ENCODE peak calls at places on chromosomes 2 and 18, in seven cellular contexts. One of them, this sample, is unnamed.

GRCh38 chr2:236687296-236687955 is 117.8 kb downstream of the ACKR3 start:
- DNase-seq in fibroblast of lung: no peak
- DNase-seq in ascending aorta: peak; percentile 75
- DNase-seq in breast epithelium: peak; percentile 47
- DNase-seq in mesenchymal stem cell: no peak
- DNase-seq in AG04450: no peak
- DNase-seq in lower lobe of right lung: no peak
- DNase-seq in this sample: peak; percentile 86

GRCh38 chr2:61770746-61771145 is 83.1 kb downstream of the FAM161A start:
- DNase-seq in fibroblast of lung: peak; percentile 50
- DNase-seq in ascending aorta: no peak
- DNase-seq in breast epithelium: no peak
- DNase-seq in mesenchymal stem cell: no peak
- DNase-seq in AG04450: no peak
- DNase-seq in lower lobe of right lung: no peak
- DNase-seq in this sample: peak; percentile 55

GRCh38 chr2:120494446-120494845 is 148.5 kb downstream of the INHBB start:
- DNase-seq in fibroblast of lung: no peak
- DNase-seq in ascending aorta: no peak
- DNase-seq in breast epithelium: no peak
- DNase-seq in mesenchymal stem cell: no peak
- DNase-seq in AG04450: no peak
- DNase-seq in lower lobe of right lung: no peak
- DNase-seq in this sample: peak; percentile 45

GRCh38 chr2:8694737-8695136 is 12.9 kb downstream of the ID2 start:
- DNase-seq in fibroblast of lung: peak; percentile 45
- DNase-seq in ascending aorta: no peak
- DNase-seq in breast epithelium: no peak
- DNase-seq in mesenchymal stem cell: peak; percentile 19
- DNase-seq in AG04450: no peak
- DNase-seq in lower lobe of right lung: no peak
- DNase-seq in this sample: no peak

GRCh38 chr2:229851870-229852269 is 69.9 kb downstream of the TRIP12 start:
- DNase-seq in fibroblast of lung: no peak
- DNase-seq in ascending aorta: no peak
- DNase-seq in breast epithelium: no peak
- DNase-seq in mesenchymal stem cell: no peak
- DNase-seq in AG04450: no peak
- DNase-seq in lower lobe of right lung: no peak
- DNase-seq in this sample: no peak

GRCh38 chr18:49682301-49683190 is 120.7 kb downstream of the LIPG start:
- DNase-seq in fibroblast of lung: peak; percentile 55
- DNase-seq in ascending aorta: no peak
- DNase-seq in breast epithelium: no peak
- DNase-seq in mesenchymal stem cell: peak; percentile 48
- DNase-seq in AG04450: no peak
- DNase-seq in lower lobe of right lung: no peak
- DNase-seq in this sample: no peak

GRCh38 chr18:25726278-25726677 is 364.1 kb downstream of the SS18 start:
- DNase-seq in fibroblast of lung: peak; percentile 73
- DNase-seq in ascending aorta: no peak
- DNase-seq in breast epithelium: no peak
- DNase-seq in mesenchymal stem cell: peak; percentile 78
- DNase-seq in AG04450: peak; percentile 8
- DNase-seq in lower lobe of right lung: no peak
- DNase-seq in this sample: no peak

GRCh38 chr2:104853926-104854506 is at the start of gene POU3F3:
- DNase-seq in fibroblast of lung: peak; percentile 97
- DNase-seq in ascending aorta: peak; percentile 92
- DNase-seq in breast epithelium: peak; percentile 60
- DNase-seq in mesenchymal stem cell: no peak
- DNase-seq in AG04450: no peak
- DNase-seq in lower lobe of right lung: no peak
- DNase-seq in this sample: peak; percentile 71

GRCh38 chr2:183455056-183455455 is 330.8 kb downstream of the NUP35 start:
- DNase-seq in fibroblast of lung: no peak
- DNase-seq in ascending aorta: no peak
- DNase-seq in breast epithelium: no peak
- DNase-seq in mesenchymal stem cell: no peak
- DNase-seq in AG04450: no peak
- DNase-seq in lower lobe of right lung: no peak
- DNase-seq in this sample: no peak

GRCh38 chr18:62690416-62690815 is 24.9 kb upstream of the PHLPP1 start:
- DNase-seq in fibroblast of lung: no peak
- DNase-seq in ascending aorta: no peak
- DNase-seq in breast epithelium: no peak
- DNase-seq in mesenchymal stem cell: no peak
- DNase-seq in AG04450: no peak
- DNase-seq in lower lobe of right lung: no peak
- DNase-seq in this sample: no peak

GRCh38 chr18:58803978-58804377 is 60.7 kb upstream of the ZNF532 start:
- DNase-seq in fibroblast of lung: no peak
- DNase-seq in ascending aorta: no peak
- DNase-seq in breast epithelium: no peak
- DNase-seq in mesenchymal stem cell: no peak
- DNase-seq in AG04450: no peak
- DNase-seq in lower lobe of right lung: no peak
- DNase-seq in this sample: no peak

GRCh38 chr2:226561962-226562361 is 237.7 kb downstream of the IRS1 start:
- DNase-seq in fibroblast of lung: peak; percentile 58
- DNase-seq in ascending aorta: no peak
- DNase-seq in breast epithelium: no peak
- DNase-seq in mesenchymal stem cell: no peak
- DNase-seq in AG04450: no peak
- DNase-seq in lower lobe of right lung: no peak
- DNase-seq in this sample: no peak

GRCh38 chr2:13662055-13662454 is 945.3 kb downstream of the TRIB2 start:
- DNase-seq in fibroblast of lung: peak; percentile 45
- DNase-seq in ascending aorta: no peak
- DNase-seq in breast epithelium: no peak
- DNase-seq in mesenchymal stem cell: no peak
- DNase-seq in AG04450: no peak
- DNase-seq in lower lobe of right lung: no peak
- DNase-seq in this sample: no peak

GRCh38 chr2:120424274-120424796 is 78.4 kb downstream of the INHBB start:
- DNase-seq in fibroblast of lung: no peak
- DNase-seq in ascending aorta: peak; percentile 48
- DNase-seq in breast epithelium: peak; percentile 6
- DNase-seq in mesenchymal stem cell: no peak
- DNase-seq in AG04450: no peak
- DNase-seq in lower lobe of right lung: no peak
- DNase-seq in this sample: no peak

GRCh38 chr2:55843096-55843991 is 80.2 kb downstream of the EFEMP1 start:
- DNase-seq in fibroblast of lung: peak; percentile 96
- DNase-seq in ascending aorta: no peak
- DNase-seq in breast epithelium: no peak
- DNase-seq in mesenchymal stem cell: peak; percentile 99
- DNase-seq in AG04450: peak; percentile 91
- DNase-seq in lower lobe of right lung: no peak
- DNase-seq in this sample: peak; percentile 56

GRCh38 chr2:50346586-50347351 is 685.2 kb downstream of the NRXN1 start:
- DNase-seq in fibroblast of lung: no peak
- DNase-seq in ascending aorta: no peak
- DNase-seq in breast epithelium: no peak
- DNase-seq in mesenchymal stem cell: no peak
- DNase-seq in AG04450: no peak
- DNase-seq in lower lobe of right lung: no peak
- DNase-seq in this sample: no peak
- H3K27me3 ChIP-seq in fibroblast of lung: no peaks in the 10 kb centered on the region
- H3K27me3 ChIP-seq in ascending aorta: no peaks in the 10 kb centered on the region
- H3K27me3 ChIP-seq in breast epithelium: peaks cover 40% of the 10 kb centered on the region
- H3K27me3 ChIP-seq in mesenchymal stem cell: peaks cover 34% of the 10 kb centered on the region
- H3K27me3 ChIP-seq in AG04450: peaks cover 12% of the 10 kb centered on the region
- H3K27me3 ChIP-seq in lower lobe of right lung: peaks cover 30% of the 10 kb centered on the region
- H3K27me3 ChIP-seq in this sample: peaks cover 26% of the 10 kb centered on the region

GRCh38 chr2:181554511-181554910 is 97.3 kb downstream of the ITGA4 start:
- DNase-seq in fibroblast of lung: no peak
- DNase-seq in ascending aorta: no peak
- DNase-seq in breast epithelium: no peak
- DNase-seq in mesenchymal stem cell: no peak
- DNase-seq in AG04450: no peak
- DNase-seq in lower lobe of right lung: no peak
- DNase-seq in this sample: no peak
- H3K4me3 ChIP-seq in fibroblast of lung: no peak overlapping the region
- H3K4me3 ChIP-seq in ascending aorta: no peak overlapping the region
- H3K4me3 ChIP-seq in breast epithelium: no peak overlapping the region
- H3K4me3 ChIP-seq in mesenchymal stem cell: no peak overlapping the region
- H3K4me3 ChIP-seq in AG04450: no peak overlapping the region
- H3K4me3 ChIP-seq in lower lobe of right lung: no peak overlapping the region
- H3K4me3 ChIP-seq in this sample: no peak overlapping the region

GRCh38 chr2:88254437-88255081 is 84.4 kb downstream of the THNSL2 start:
- DNase-seq in fibroblast of lung: no peak
- DNase-seq in ascending aorta: no peak
- DNase-seq in breast epithelium: no peak
- DNase-seq in mesenchymal stem cell: no peak
- DNase-seq in AG04450: no peak
- DNase-seq in lower lobe of right lung: no peak
- DNase-seq in this sample: peak; percentile 5
- H3K27me3 ChIP-seq in fibroblast of lung: no peaks in the 10 kb centered on the region
- H3K27me3 ChIP-seq in ascending aorta: no peaks in the 10 kb centered on the region
- H3K27me3 ChIP-seq in breast epithelium: no peaks in the 10 kb centered on the region
- H3K27me3 ChIP-seq in mesenchymal stem cell: no peaks in the 10 kb centered on the region
- H3K27me3 ChIP-seq in AG04450: no peaks in the 10 kb centered on the region
- H3K27me3 ChIP-seq in lower lobe of right lung: no peaks in the 10 kb centered on the region
- H3K27me3 ChIP-seq in this sample: peaks cover 3% of the 10 kb centered on the region

GRCh38 chr2:112220831-112221230 is 34.0 kb downstream of the ZC3H8 start:
- DNase-seq in fibroblast of lung: no peak
- DNase-seq in ascending aorta: no peak
- DNase-seq in breast epithelium: no peak
- DNase-seq in mesenchymal stem cell: no peak
- DNase-seq in AG04450: no peak
- DNase-seq in lower lobe of right lung: no peak
- DNase-seq in this sample: no peak

GRCh38 chr2:112220186-112220585 is 34.7 kb downstream of the ZC3H8 start:
- DNase-seq in fibroblast of lung: no peak
- DNase-seq in ascending aorta: no peak
- DNase-seq in breast epithelium: no peak
- DNase-seq in mesenchymal stem cell: no peak
- DNase-seq in AG04450: no peak
- DNase-seq in lower lobe of right lung: no peak
- DNase-seq in this sample: no peak

GRCh38 chr2:112216158-112216557 is 38.7 kb downstream of the ZC3H8 start:
- DNase-seq in fibroblast of lung: peak; percentile 9
- DNase-seq in ascending aorta: no peak
- DNase-seq in breast epithelium: no peak
- DNase-seq in mesenchymal stem cell: peak; percentile 22
- DNase-seq in AG04450: no peak
- DNase-seq in lower lobe of right lung: no peak
- DNase-seq in this sample: no peak

DNA sequence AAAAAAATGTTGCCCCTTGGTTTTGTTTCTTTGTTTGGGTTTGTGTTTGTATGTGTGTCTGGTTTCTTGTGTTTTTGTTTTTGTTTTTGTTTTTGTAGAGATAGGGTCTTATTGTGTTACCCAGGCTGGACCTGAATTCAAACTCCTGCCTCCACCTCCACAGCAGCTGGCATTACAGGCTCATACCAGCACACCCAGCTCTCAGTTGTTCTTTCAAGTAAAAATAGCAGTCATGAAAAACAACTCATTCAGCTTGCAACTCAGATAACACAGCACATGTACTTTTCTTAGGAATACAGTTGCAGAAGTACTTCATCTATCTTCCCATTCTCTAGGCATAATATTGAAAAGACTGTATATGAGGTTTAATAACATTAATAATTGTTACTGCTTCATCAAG is 37.0 kb downstream of the ZC3H8 start:
- DNase-seq in fibroblast of lung: no peak
- DNase-seq in ascending aorta: no peak
- DNase-seq in breast epithelium: no peak
- DNase-seq in mesenchymal stem cell: no peak
- DNase-seq in AG04450: no peak
- DNase-seq in lower lobe of right lung: no peak
- DNase-seq in this sample: no peak
- H3K4me3 ChIP-seq in fibroblast of lung: no peak overlapping the region
- H3K4me3 ChIP-seq in ascending aorta: no peak overlapping the region
- H3K4me3 ChIP-seq in breast epithelium: no peak overlapping the region
- H3K4me3 ChIP-seq in mesenchymal stem cell: no peak overlapping the region
- H3K4me3 ChIP-seq in AG04450: no peak overlapping the region
- H3K4me3 ChIP-seq in lower lobe of right lung: no peak overlapping the region
- H3K4me3 ChIP-seq in this sample: no peak overlapping the region

DNA sequence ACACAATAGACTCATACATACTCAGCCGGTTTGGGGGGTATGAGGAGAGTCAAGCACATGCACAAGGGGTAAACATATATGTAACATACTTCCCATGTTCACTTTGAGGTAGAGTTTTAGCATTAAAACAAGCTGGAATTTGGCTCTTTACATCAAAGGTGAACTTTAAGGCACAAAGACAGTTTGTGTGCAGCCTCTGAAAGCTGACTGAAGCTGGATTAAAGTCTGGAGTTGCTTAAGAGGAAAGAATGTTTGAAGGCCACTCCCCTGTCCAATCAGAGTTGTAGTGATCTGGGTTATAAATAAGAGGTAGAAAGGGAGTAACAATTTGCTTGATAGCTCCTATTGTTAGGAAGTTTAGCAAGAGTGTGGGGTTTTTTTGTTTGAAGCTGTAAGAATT is 282.1 kb downstream of the DPP10 start:
- DNase-seq in fibroblast of lung: no peak
- DNase-seq in ascending aorta: no peak
- DNase-seq in breast epithelium: no peak
- DNase-seq in mesenchymal stem cell: no peak
- DNase-seq in AG04450: no peak
- DNase-seq in lower lobe of right lung: no peak
- DNase-seq in this sample: no peak
- H3K27me3 ChIP-seq in fibroblast of lung: no peaks in the 10 kb centered on the region
- H3K27me3 ChIP-seq in ascending aorta: no peaks in the 10 kb centered on the region
- H3K27me3 ChIP-seq in breast epithelium: no peaks in the 10 kb centered on the region
- H3K27me3 ChIP-seq in mesenchymal stem cell: no peaks in the 10 kb centered on the region
- H3K27me3 ChIP-seq in AG04450: no peaks in the 10 kb centered on the region
- H3K27me3 ChIP-seq in lower lobe of right lung: no peaks in the 10 kb centered on the region
- H3K27me3 ChIP-seq in this sample: no peaks in the 10 kb centered on the region

GRCh38 chr2:29834036-29834540 is 87.3 kb downstream of the ALK start:
- DNase-seq in fibroblast of lung: peak; percentile 75
- DNase-seq in ascending aorta: no peak
- DNase-seq in breast epithelium: no peak
- DNase-seq in mesenchymal stem cell: no peak
- DNase-seq in AG04450: no peak
- DNase-seq in lower lobe of right lung: no peak
- DNase-seq in this sample: no peak

GRCh38 chr2:29834624-29835023 is 86.8 kb downstream of the ALK start:
- DNase-seq in fibroblast of lung: peak; percentile 84
- DNase-seq in ascending aorta: no peak
- DNase-seq in breast epithelium: no peak
- DNase-seq in mesenchymal stem cell: no peak
- DNase-seq in AG04450: no peak
- DNase-seq in lower lobe of right lung: no peak
- DNase-seq in this sample: no peak

GRCh38 chr2:29831560-29831959 is 89.8 kb downstream of the ALK start:
- DNase-seq in fibroblast of lung: no peak
- DNase-seq in ascending aorta: no peak
- DNase-seq in breast epithelium: no peak
- DNase-seq in mesenchymal stem cell: no peak
- DNase-seq in AG04450: no peak
- DNase-seq in lower lobe of right lung: no peak
- DNase-seq in this sample: no peak

DNA sequence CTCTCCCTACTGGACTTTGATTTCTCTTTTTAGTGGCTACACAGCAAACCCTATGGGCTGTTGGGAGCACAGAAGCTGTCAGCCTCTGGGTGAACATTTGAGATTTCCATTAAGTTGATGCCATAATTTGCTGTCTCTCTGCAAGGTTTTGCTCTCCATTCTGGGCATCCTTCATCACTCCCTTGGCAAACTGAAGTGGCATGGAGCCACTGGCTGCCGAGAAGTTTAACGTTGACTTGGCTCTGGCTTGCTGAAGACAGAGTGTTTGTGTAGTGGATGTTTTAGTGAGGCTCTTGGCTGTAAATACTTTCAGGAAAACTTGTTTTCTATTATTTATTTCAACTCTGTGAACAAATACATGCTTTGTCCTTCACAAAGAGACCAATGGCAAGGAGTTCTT is 91.5 kb downstream of the ALK start:
- DNase-seq in fibroblast of lung: no peak
- DNase-seq in ascending aorta: no peak
- DNase-seq in breast epithelium: no peak
- DNase-seq in mesenchymal stem cell: no peak
- DNase-seq in AG04450: no peak
- DNase-seq in lower lobe of right lung: no peak
- DNase-seq in this sample: peak; percentile 47
- H3K4me3 ChIP-seq in fibroblast of lung: no peak overlapping the region
- H3K4me3 ChIP-seq in ascending aorta: no peak overlapping the region
- H3K4me3 ChIP-seq in breast epithelium: no peak overlapping the region
- H3K4me3 ChIP-seq in mesenchymal stem cell: no peak overlapping the region
- H3K4me3 ChIP-seq in AG04450: no peak overlapping the region
- H3K4me3 ChIP-seq in lower lobe of right lung: no peak overlapping the region
- H3K4me3 ChIP-seq in this sample: no peak overlapping the region